ENCODE peak calls at places on chromosomes 3 and 15, in seven cellular contexts. V is neural progenitor cell, U is endothelial cell of umbilical vein, L is GM23248, Q is MM.1S, A is HepG2, G is fibroblast of lung. N is an unnamed sample. For H3K4me1, the result is how much of the 10 kb centered on the place peaks cover.

GRCh38 chr15:88852476-88852875 is 42.9 kb downstream of the HAPLN3 start:
- DNase-seq in V (no peak), U (no peak), L (no peak), Q (no peak), A (no peak), G (no peak), N (no peak)

GRCh38 chr3:71694358-71694999 is 30.7 kb downstream of the EIF4E3 start:
- DNase-seq in V (no peak), U (peak), L (peak), Q (no peak), A (no peak), G (peak), N (no peak)

GRCh38 chr15:98131924-98132323 is 171.4 kb downstream of the ARRDC4 start:
- DNase-seq in V (no peak), U (no peak), L (no peak), Q (no peak), A (no peak), G (no peak), N (no peak)

GRCh38 chr3:126982125-126982521 is 792 bp upstream of the PLXNA1 start:
- DNase-seq in V (no peak), U (no peak), L (peak), Q (peak), A (no peak), G (peak), N (no peak)

GRCh38 chr15:63544253-63545026 is 40.0 kb downstream of the USP3 start:
- DNase-seq in V (no peak), U (no peak), L (no peak), Q (no peak), A (no peak), G (no peak), N (no peak)

GRCh38 chr15:50228866-50229265 is 36.7 kb downstream of the HDC start:
- DNase-seq in V (no peak), U (no peak), L (no peak), Q (no peak), A (no peak), G (no peak), N (no peak)

GRCh38 chr15:100772478-100773378 is 106.9 kb upstream of the ALDH1A3 start:
- DNase-seq in V (peak), U (no peak), L (no peak), Q (no peak), A (no peak), G (peak), N (no peak)

GRCh38 chr3:37626722-37627565 is 234.7 kb upstream of the CTDSPL start:
- DNase-seq in V (no peak), U (no peak), L (no peak), Q (no peak), A (no peak), G (no peak), N (no peak)

GRCh38 chr3:18791752-18792151 is 356.6 kb upstream of the KCNH8 start:
- DNase-seq in V (no peak), U (no peak), L (no peak), Q (no peak), A (no peak), G (no peak), N (no peak)

GRCh38 chr15:43915820-43916660 is 89.2 kb downstream of the WDR76 start:
- DNase-seq in V (peak), U (no peak), L (no peak), Q (no peak), A (no peak), G (no peak), N (no peak)

GRCh38 chr3:184334470-184335158 is 2.8 kb upstream of the FAM131A start:
- DNase-seq in V (no peak), U (peak), L (peak), Q (no peak), A (no peak), G (peak), N (no peak)

GRCh38 chr3:157135671-157136396 is 24.1 kb downstream of the CCNL1 start:
- DNase-seq in V (no peak), U (no peak), L (peak), Q (peak), A (peak), G (peak), N (no peak)

GRCh38 chr3:193946945-193947344 is 189.0 kb upstream of the HES1 start:
- DNase-seq in V (no peak), U (no peak), L (no peak), Q (no peak), A (peak), G (peak), N (no peak)

GRCh38 chr3:105459566-105460290 is 93.0 kb downstream of the ALCAM start:
- DNase-seq in V (no peak), U (no peak), L (peak), Q (no peak), A (no peak), G (peak), N (no peak)

GRCh38 chr15:59797756-59798604 is 108.9 kb upstream of the BNIP2 start:
- DNase-seq in V (no peak), U (no peak), L (no peak), Q (no peak), A (no peak), G (no peak), N (no peak)

GRCh38 chr3:60854762-60855161 is 396.5 kb downstream of the FHIT start:
- DNase-seq in V (no peak), U (no peak), L (peak), Q (no peak), A (no peak), G (peak), N (no peak)

GRCh38 chr3:39118079-39118478 is 10.6 kb downstream of the TTC21A start:
- DNase-seq in V (no peak), U (no peak), L (no peak), Q (no peak), A (no peak), G (no peak), N (no peak)

GRCh38 chr3:104564045-104564643 is 802.6 kb upstream of the ALCAM start:
- DNase-seq in V (peak), U (peak), L (peak), Q (peak), A (peak), G (peak), N (peak)

GRCh38 chr15:53323197-53323596 is 436.3 kb downstream of the WDR72 start:
- DNase-seq in V (no peak), U (no peak), L (no peak), Q (no peak), A (no peak), G (no peak), N (no peak)

GRCh38 chr15:48440084-48440483 is 108.9 kb downstream of the DUT start:
- DNase-seq in V (peak), U (no peak), L (peak), Q (no peak), A (no peak), G (peak), N (no peak)

GRCh38 chr3:79018671-79019136 is 749.1 kb downstream of the ROBO1 start:
- DNase-seq in V (peak), U (peak), L (peak), Q (peak), A (peak), G (peak), N (no peak)

GRCh38 chr15:33086500-33087141 is 107.9 kb downstream of the FMN1 start:
- DNase-seq in V (peak), U (peak), L (peak), Q (peak), A (peak), G (peak), N (no peak)

GRCh38 chr15:29835301-29835700 is 13.0 kb upstream of the TJP1 start:
- DNase-seq in V (no peak), U (peak), L (peak), Q (no peak), A (no peak), G (peak), N (no peak)

GRCh38 chr3:78734048-78734637 is 1033.7 kb downstream of the ROBO1 start:
- DNase-seq in V (no peak), U (no peak), L (peak), Q (no peak), A (no peak), G (peak), N (no peak)

GRCh38 chr3:136602818-136603217 is 149.4 kb downstream of the STAG1 start:
- DNase-seq in V (no peak), U (no peak), L (no peak), Q (no peak), A (no peak), G (peak), N (no peak)

GRCh38 chr15:64686130-64686735 is 89.2 kb downstream of the RBPMS2 start:
- DNase-seq in V (peak), U (peak), L (peak), Q (peak), A (peak), G (peak), N (peak)

DNA sequence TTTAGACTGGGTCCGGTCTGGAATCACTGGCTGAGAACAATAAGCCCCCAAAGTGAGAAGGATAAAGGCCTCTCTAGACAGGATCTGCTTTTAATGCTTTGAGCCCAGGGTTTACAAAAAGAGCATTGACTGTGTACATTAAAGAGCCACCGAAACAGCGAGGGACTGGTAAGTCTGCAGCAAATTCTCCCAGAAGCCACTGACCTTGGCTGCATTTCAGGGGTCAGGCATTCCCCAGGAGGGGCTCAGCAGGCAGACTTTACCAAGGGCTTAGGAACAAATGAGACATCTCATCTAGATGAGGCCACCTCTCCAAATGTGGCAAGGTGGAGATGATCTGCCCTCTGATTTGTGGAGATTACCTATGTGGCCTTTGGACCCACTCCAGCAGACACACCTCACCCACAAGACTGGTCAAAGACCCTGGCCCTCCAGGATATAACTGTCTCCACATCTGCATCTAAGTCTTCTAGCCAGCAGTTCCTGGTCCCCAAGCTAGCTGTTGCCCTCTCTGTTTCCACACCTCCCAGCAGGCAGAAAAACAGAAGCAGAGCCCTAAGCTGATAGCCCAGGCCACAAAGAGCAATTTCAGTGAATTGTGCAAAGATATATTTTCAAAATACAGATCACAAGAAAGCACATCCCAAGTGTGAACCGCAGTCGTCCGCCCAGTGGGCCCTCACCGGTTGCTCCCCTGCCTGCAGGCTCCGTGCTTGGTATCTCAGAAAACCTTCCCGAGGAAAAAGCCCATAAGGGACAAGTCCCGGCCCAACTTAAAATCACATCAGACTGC is 2.7 kb downstream of the TNIK start:
- DNase-seq in V (peak), U (no peak), L (no peak), Q (no peak), A (no peak), G (no peak), N (no peak)
- H3K9ac ChIP-seq in V (no peak), U (no peak), L (no peak), Q (no peak), A (no peak), G (no peak), N (no peak)

GRCh38 chr3:30677347-30677685 is 70.9 kb downstream of the TGFBR2 start:
- DNase-seq in V (no peak), U (no peak), L (no peak), Q (no peak), A (no peak), G (no peak), N (no peak)
- H3K4me1 ChIP-seq in V (under half), U (half or more), L (under half), Q (under half), A (under half), G (under half), N (under half)

GRCh38 chr15:82646250-82647044 is 716 bp downstream of the CPEB1 start:
- DNase-seq in V (peak), U (no peak), L (peak), Q (no peak), A (no peak), G (no peak), N (no peak)
- TF ChIP-seq EZH2 in V (peak), U (peak), L (no peak), Q (no peak), A (no peak), G (no peak), N (no peak)

GRCh38 chr3:52827866-52828376 is 2.6 kb downstream of the ITIH4 start:
- DNase-seq in V (peak), U (no peak), L (no peak), Q (no peak), A (peak), G (no peak), N (no peak)
- H3K9ac ChIP-seq in V (no peak), U (no peak), L (no peak), Q (no peak), A (no peak), G (no peak), N (no peak)

DNA sequence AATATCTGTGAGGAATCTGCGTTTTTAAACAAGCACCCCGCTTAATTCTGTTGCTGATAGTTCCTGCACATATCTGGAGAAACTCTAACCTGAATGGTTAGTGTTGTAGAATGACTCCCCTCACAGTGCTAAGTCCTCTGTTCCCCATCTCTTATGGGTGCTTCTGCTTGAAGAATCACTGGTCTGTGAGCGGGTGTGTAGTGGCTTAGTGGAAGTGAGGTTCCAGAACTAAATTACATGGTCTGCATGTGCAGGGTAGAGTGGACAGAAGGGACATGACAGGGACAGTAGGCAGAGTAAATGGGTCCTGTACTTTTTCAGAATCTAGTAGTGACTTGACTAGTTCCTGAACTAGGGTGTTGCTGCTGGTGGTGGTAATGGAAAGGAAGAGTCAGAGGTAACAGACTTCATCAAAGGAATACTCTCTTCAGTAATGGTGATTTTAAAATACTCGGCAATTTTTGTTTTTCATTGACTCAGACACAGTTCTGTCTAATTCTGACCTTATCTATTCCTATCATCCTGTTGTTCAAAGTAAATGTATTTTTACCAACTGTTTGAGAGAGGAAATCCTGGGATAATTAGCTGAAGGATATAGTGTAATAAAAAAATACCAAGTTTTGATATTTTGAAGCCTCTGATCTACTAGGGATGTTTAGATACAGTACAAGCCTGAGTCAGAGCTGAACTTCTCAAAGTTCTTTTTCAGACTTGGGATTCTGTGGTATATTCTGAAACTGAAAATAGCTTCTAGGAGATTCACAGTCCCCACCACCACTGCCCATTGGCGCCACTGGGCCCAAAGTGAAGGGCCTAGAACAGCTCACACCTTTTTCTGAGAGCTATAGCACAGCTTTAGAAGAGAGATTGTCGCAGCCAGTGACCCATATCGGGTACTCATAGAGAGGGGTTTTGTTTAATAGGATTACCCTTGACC is 55.5 kb downstream of the FNDC3B start:
- DNase-seq in V (no peak), U (peak), L (peak), Q (peak), A (no peak), G (peak), N (no peak)
- H3K4me1 ChIP-seq in V (under half), U (half or more), L (half or more), Q (half or more), A (half or more), G (under half), N (under half)

GRCh38 chr15:28094732-28095521 is 4.2 kb downstream of the OCA2 start:
- DNase-seq in V (peak), U (no peak), L (peak), Q (no peak), A (no peak), G (no peak), N (no peak)
- TF ChIP-seq EZH2 in V (peak), U (peak), L (no peak), Q (no peak), A (no peak), G (no peak), N (no peak)

DNA sequence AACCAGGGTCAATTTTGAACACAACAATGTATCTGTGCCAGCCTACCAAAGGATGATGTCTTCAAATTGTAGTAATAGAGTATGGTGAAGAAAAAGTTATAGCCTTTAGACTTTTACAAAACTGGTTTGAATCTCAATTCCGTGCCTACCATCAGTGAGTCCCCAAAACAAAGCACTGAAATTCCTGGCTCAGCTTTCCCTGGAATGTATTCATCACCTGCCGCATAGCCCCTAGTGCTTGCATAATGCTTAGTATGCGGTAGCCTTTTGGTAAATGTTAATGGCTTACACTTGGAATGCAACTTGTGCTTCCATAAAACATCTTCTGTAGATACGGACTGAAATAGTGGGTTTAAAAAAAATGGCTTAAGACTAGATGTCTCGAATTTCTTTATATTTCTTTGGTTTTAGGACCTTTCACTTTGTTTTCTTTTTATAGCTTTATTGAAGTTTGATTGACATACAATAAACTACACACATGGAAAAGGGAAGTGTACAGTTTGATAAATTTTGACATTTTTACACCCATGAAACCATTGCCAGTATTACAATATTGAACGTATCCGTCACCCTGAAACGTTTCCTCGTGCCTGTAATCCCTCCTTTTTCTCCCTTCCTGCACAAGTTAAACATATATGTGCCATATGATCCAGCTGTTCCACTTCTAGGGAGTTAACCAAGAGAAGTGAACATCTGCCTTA is 12.1 kb downstream of the SACM1L start:
- DNase-seq in V (peak), U (no peak), L (no peak), Q (no peak), A (no peak), G (peak), N (no peak)
- H3K9ac ChIP-seq in V (no peak), U (no peak), L (no peak), Q (no peak), A (no peak), G (no peak), N (no peak)

GRCh38 chr3:58169371-58169770 is 41.4 kb downstream of the DNASE1L3 start:
- DNase-seq in V (no peak), U (no peak), L (no peak), Q (no peak), A (no peak), G (no peak), N (no peak)

GRCh38 chr3:58171126-58171525 is 39.6 kb downstream of the DNASE1L3 start:
- DNase-seq in V (no peak), U (no peak), L (no peak), Q (no peak), A (no peak), G (no peak), N (no peak)

GRCh38 chr3:58167431-58168351 is 43.1 kb downstream of the DNASE1L3 start:
- DNase-seq in V (peak), U (peak), L (peak), Q (peak), A (no peak), G (peak), N (peak)

GRCh38 chr3:58168498-58168897 is 42.3 kb downstream of the DNASE1L3 start:
- DNase-seq in V (no peak), U (no peak), L (no peak), Q (no peak), A (peak), G (no peak), N (no peak)

DNA sequence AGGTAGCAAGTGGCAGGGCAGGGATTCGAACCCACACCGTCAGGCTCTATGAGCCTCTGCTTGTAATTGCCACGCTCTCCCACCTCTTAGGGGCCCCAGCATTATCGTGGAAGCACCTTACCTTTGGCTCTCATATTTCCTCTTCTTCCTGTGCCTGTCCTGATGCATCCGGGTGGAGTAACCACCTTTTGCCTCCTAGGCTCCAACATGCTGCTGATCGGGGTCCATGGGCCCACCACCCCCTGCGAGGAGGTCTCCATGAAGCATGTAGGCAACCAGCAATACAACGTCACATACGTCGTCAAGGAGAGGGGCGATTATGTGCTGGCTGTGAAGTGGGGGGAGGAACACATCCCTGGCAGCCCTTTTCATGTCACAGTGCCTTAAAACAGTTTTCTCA is 40.4 kb downstream of the DNASE1L3 start:
- DNase-seq in V (no peak), U (no peak), L (no peak), Q (no peak), A (no peak), G (no peak), N (no peak)
- H3K4me1 ChIP-seq in V (under half), U (under half), L (under half), Q (under half), A (half or more), G (under half), N (under half)

GRCh38 chr3:129974451-129975331 is at the start of gene TRH:
- DNase-seq in V (peak), U (no peak), L (no peak), Q (no peak), A (no peak), G (no peak), N (no peak)
- TF ChIP-seq EZH2 in V (peak), U (peak), L (no peak), Q (no peak), A (no peak), G (no peak), N (no peak)

GRCh38 chr3:161372321-161373260 is 1.3 kb upstream of the SPTSSB start:
- DNase-seq in V (peak), U (peak), L (peak), Q (no peak), A (no peak), G (peak), N (no peak)
- H3K9ac ChIP-seq in V (no peak), U (no peak), L (no peak), Q (no peak), A (peak), G (peak), N (no peak)

N was measured in DND-41.